ENCODE peak calls at places on chromosomes 1 and 21, in four cellular contexts. I is NCI-H146, X is NCI-H774, B is M059J. Z is an unnamed sample.

GRCh38 chr1:88773540-88774150 is 89.6 kb downstream of the PKN2 start:
- DNase-seq in B (peak), I (no peak), X (no peak), Z (peak)

GRCh38 chr1:8989821-8990220 is 36.4 kb downstream of the SLC2A7 start:
- DNase-seq in I (no peak), B (peak), X (no peak), Z (no peak)

GRCh38 chr1:74502858-74503257 is 9.6 kb downstream of the LRRC53 start:
- DNase-seq in B (no peak), X (no peak), I (no peak), Z (no peak)

GRCh38 chr1:154951901-154952657 is 3.8 kb downstream of the PBXIP1 start:
- DNase-seq in X (no peak), B (no peak), I (no peak), Z (no peak)

GRCh38 chr1:65393345-65393744 is 27.1 kb upstream of the LEPR start:
- DNase-seq in B (peak), X (no peak), I (no peak), Z (peak)

GRCh38 chr1:196649990-196650389 is 1.9 kb upstream of the CFH start:
- DNase-seq in B (no peak), I (peak), X (no peak), Z (no peak)

GRCh38 chr1:215793210-215793609 is 226.1 kb downstream of the KCTD3 start:
- DNase-seq in B (peak), I (no peak), X (peak), Z (peak)

GRCh38 chr1:32180186-32181060 is 948 bp downstream of the TXLNA start:
- DNase-seq in I (peak), B (peak), X (peak), Z (peak)

GRCh38 chr21:31394309-31394708 is 50.2 kb upstream of the TIAM1 start:
- DNase-seq in I (no peak), X (no peak), B (no peak), Z (no peak)

GRCh38 chr1:41917051-41917530 is 1.6 kb downstream of the HIVEP3 start:
- DNase-seq in B (no peak), I (no peak), X (peak), Z (no peak)